ENCODE peak calls at places on chromosomes 1 and 21, in seven cellular contexts. P, W, V, S, X, E and U are unnamed samples.

GRCh38 chr21:33101300-33102005 is 31.5 kb downstream of the OLIG1 start:
- DNase-seq in P (no peak), V (peak; percentile 39), X (no peak), E (no peak), W (no peak), S (peak; percentile 65), U (no peak)

GRCh38 chr1:173332026-173332425 is 124.9 kb upstream of the TNFSF4 start:
- DNase-seq in E (no peak), S (no peak), W (no peak), X (no peak), V (no peak), P (peak; percentile 60), U (peak; percentile 81)

GRCh38 chr1:33792216-33792615 is 71.7 kb upstream of the HMGB4 start:
- DNase-seq in X (no peak), S (no peak), E (no peak), W (no peak), P (no peak), V (no peak), U (no peak)

GRCh38 chr1:20725189-20726106 is 7.1 kb downstream of the SH2D5 start:
- DNase-seq in S (peak; percentile 56), W (no peak), P (no peak), V (no peak), X (no peak), E (peak; percentile 66), U (peak; percentile 57)

GRCh38 chr1:86741947-86742572 is 37.7 kb downstream of the SH3GLB1 start:
- DNase-seq in E (no peak), P (peak; percentile 32), W (peak; percentile 61), V (peak; percentile 62), S (no peak), X (peak; percentile 51), U (no peak)

GRCh38 chr1:211492511-211493132 is 660 bp upstream of the RD3 start:
- DNase-seq in E (no peak), S (no peak), X (no peak), V (no peak), W (no peak), P (no peak), U (peak; percentile 11)

GRCh38 chr1:245086389-245086969 is 68.3 kb upstream of the KIF26B start:
- DNase-seq in V (no peak), W (no peak), P (no peak), X (no peak), S (no peak), E (no peak), U (no peak)

GRCh38 chr1:33687000-33687399 is 176.9 kb upstream of the HMGB4 start:
- DNase-seq in E (no peak), P (no peak), S (no peak), X (no peak), V (no peak), W (no peak), U (no peak)

GRCh38 chr1:216749219-216749618 is 26.0 kb upstream of the ESRRG start:
- DNase-seq in E (no peak), P (no peak), S (no peak), W (no peak), V (no peak), X (no peak), U (no peak)

GRCh38 chr21:37159053-37159776 is 86.2 kb downstream of the TTC3 start:
- DNase-seq in V (no peak), W (peak; percentile 52), S (no peak), E (no peak), X (no peak), P (no peak), U (no peak)

GRCh38 chr1:8495928-8496401 is 178.1 kb downstream of the SLC45A1 start:
- DNase-seq in P (no peak), S (no peak), X (no peak), E (no peak), V (no peak), W (peak; percentile 25), U (no peak)

GRCh38 chr1:67662884-67663283 is 22.1 kb upstream of the GADD45A start:
- DNase-seq in P (no peak), V (no peak), S (no peak), W (no peak), X (no peak), E (no peak), U (no peak)

GRCh38 chr1:152013664-152014237 is 20.1 kb upstream of the S100A10 start:
- DNase-seq in V (peak; percentile 87), S (peak; percentile 92), E (no peak), W (peak; percentile 69), P (peak; percentile 50), X (peak; percentile 61), U (no peak)

GRCh38 chr1:53754484-53755312 is 15.7 kb upstream of the GLIS1 start:
- DNase-seq in E (no peak), V (peak; percentile 86), P (no peak), X (peak; percentile 47), S (peak; percentile 81), W (peak; percentile 47), U (no peak)

GRCh38 chr1:34597877-34598514 is 156.9 kb upstream of the GJB5 start:
- DNase-seq in P (peak; percentile 66), S (peak; percentile 96), V (peak; percentile 90), W (peak; percentile 46), X (peak; percentile 73), E (peak; percentile 77), U (no peak)

GRCh38 chr21:34534522-34534921 is 22.5 kb upstream of the KCNE1 start:
- DNase-seq in V (no peak), P (no peak), X (no peak), E (no peak), W (no peak), S (no peak), U (no peak)

GRCh38 chr1:228410015-228410414 is 3.4 kb upstream of the TRIM11 start:
- DNase-seq in X (no peak), W (no peak), E (peak; percentile 56), S (no peak), V (no peak), P (no peak), U (no peak)

GRCh38 chr1:171948491-171948890 is 107.2 kb downstream of the DNM3 start:
- DNase-seq in V (peak; percentile 24), S (no peak), W (no peak), E (no peak), X (no peak), P (no peak), U (no peak)

GRCh38 chr1:8017495-8018310 is 8.4 kb downstream of the ERRFI1 start:
- DNase-seq in P (no peak), V (no peak), W (no peak), X (peak; percentile 73), E (no peak), S (no peak), U (no peak)

GRCh38 chr1:110617116-110617515 is 11.0 kb upstream of the KCNA2 start:
- DNase-seq in E (no peak), V (no peak), X (no peak), P (no peak), S (peak; percentile 27), W (no peak), U (peak; percentile 20)

GRCh38 chr1:209106237-209106741 is 477.2 kb upstream of the CAMK1G start:
- DNase-seq in S (peak; percentile 69), X (peak; percentile 49), P (no peak), E (no peak), V (peak; percentile 21), W (no peak), U (no peak)

GRCh38 chr1:34164510-34165381 is at the start of gene CSMD2:
- DNase-seq in X (peak; percentile 70), W (no peak), S (peak; percentile 88), E (peak; percentile 90), P (no peak), V (peak; percentile 85), U (no peak)

GRCh38 chr21:23887709-23888303 is 1719.5 kb downstream of the MRPL39 start:
- DNase-seq in X (no peak), E (no peak), S (no peak), V (no peak), W (peak; percentile 72), P (no peak), U (no peak)

GRCh38 chr1:3708696-3709246 is 43.5 kb upstream of the CCDC27 start:
- DNase-seq in V (peak; percentile 61), W (no peak), E (no peak), P (no peak), S (peak; percentile 77), X (no peak), U (no peak)
- H3K4me3 ChIP-seq in V (peak overlapping the region; percentile 20), W (no peak overlapping the region), E (no peak overlapping the region), P (no peak overlapping the region), S (no peak overlapping the region), X (no peak overlapping the region), U (no peak overlapping the region)

DNA sequence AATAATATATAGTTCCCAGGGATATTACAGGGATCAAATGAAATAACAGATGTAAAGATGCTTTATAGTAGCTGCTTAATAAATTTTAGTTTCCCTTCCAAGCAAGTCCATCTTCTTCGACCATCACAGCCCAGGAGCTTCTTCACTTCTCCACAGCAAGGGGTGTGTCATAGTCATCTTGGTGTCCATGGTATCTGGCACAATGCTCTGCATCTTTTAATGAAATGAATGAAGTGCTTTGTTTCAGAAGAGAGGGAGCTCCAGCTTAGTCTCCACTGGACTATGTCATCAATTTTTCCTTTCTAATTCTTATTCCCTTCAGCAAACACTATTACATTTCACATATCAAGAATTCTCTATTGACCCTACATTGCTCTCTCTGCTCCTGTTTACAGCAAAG is 4.9 kb upstream of the MACF1 start:
- DNase-seq in X (no peak), V (no peak), S (no peak), E (no peak), W (no peak), P (no peak), U (no peak)
- H3K27me3 ChIP-seq in X (no peaks in the 10 kb centered on the region), V (no peaks in the 10 kb centered on the region), S (no peaks in the 10 kb centered on the region), E (no peaks in the 10 kb centered on the region), W (no peaks in the 10 kb centered on the region), P (no peaks in the 10 kb centered on the region), U (no peaks in the 10 kb centered on the region)

GRCh38 chr21:15240846-15241245 is 176.0 kb upstream of the NRIP1 start:
- DNase-seq in P (no peak), S (no peak), E (no peak), X (no peak), V (no peak), W (no peak), U (no peak)

GRCh38 chr21:15242906-15243305 is 178.1 kb upstream of the NRIP1 start:
- DNase-seq in S (no peak), X (no peak), W (no peak), V (no peak), E (no peak), P (no peak), U (no peak)

GRCh38 chr21:15247613-15248012 is 182.8 kb upstream of the NRIP1 start:
- DNase-seq in V (no peak), W (no peak), P (no peak), S (no peak), E (no peak), X (no peak), U (no peak)

GRCh38 chr21:15243356-15243755 is 178.6 kb upstream of the NRIP1 start:
- DNase-seq in V (peak; percentile 18), E (no peak), S (peak; percentile 44), P (no peak), X (no peak), W (no peak), U (no peak)

GRCh38 chr21:15241997-15242767 is 177.4 kb upstream of the NRIP1 start:
- DNase-seq in V (peak; percentile 92), W (no peak), X (no peak), E (no peak), S (peak; percentile 78), P (no peak), U (no peak)
- H3K4me3 ChIP-seq in V (no peak overlapping the region), W (no peak overlapping the region), X (no peak overlapping the region), E (no peak overlapping the region), S (no peak overlapping the region), P (no peak overlapping the region), U (no peak overlapping the region)

DNA sequence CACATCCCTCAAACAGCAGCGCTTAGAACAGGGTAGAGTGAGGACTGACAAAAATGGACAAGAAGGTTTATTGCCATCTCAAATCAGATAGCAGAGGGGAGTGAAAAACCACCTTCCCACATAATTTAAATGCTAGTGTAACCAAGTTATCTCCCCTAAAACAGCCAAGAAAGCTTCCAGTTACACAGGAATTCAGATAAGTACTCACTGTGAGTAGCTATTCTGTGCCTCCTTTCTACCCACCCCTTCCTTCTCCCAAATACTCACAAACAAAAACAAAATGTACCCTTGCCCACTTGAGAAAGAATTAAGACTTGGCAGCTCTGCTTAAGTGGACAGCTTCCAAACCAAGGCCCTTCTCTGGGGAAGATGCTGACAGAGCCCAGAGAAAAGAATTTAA is 9.1 kb downstream of the OTUD7B start:
- DNase-seq in E (no peak), S (no peak), W (no peak), X (no peak), P (no peak), V (no peak), U (no peak)
- H3K27me3 ChIP-seq in E (no peaks in the 10 kb centered on the region), S (no peaks in the 10 kb centered on the region), W (no peaks in the 10 kb centered on the region), X (no peaks in the 10 kb centered on the region), P (no peaks in the 10 kb centered on the region), V (no peaks in the 10 kb centered on the region), U (no peaks in the 10 kb centered on the region)